ENCODE peak calls at places on chromosomes 12 and 14, in eight cellular contexts. V is skeletal muscle cell; E is stimulated activated effector memory CD8-positive, alpha-beta T cell treated with anti-CD3 and anti-CD28 coated beads, Interleukin-12 subunit alpha, Interleukin-12 subunit beta, amount 100 ng/mL, for 72 hours; N is activated naive CD4-positive, alpha-beta T cell treated with Interleukin-2 at 50 U/mL for 16 hours; K is activated CD8-positive, alpha-beta T cell treated with anti-CD3 and anti-CD28 coated beads, Interleukin-2, amount 10 ng/mL, durations not matched to agents 7 days and 5 days; I is activated T-cell treated with anti-CD3 and anti-CD28 coated beads for 1 hour; Z is epithelial cell of esophagus; S is tibial nerve. D is an unnamed sample.

GRCh38 chr12:51953011-51953568 is 1.6 kb downstream of the ACVR1B start:
- DNase-seq in V (no peak), E (no peak), N (no peak), K (no peak), I (no peak), Z (no peak), S (no peak), D (no peak)

GRCh38 chr12:13258212-13258611 is 61.7 kb downstream of the EMP1 start:
- DNase-seq in V (no peak), E (no peak), N (no peak), K (no peak), I (no peak), Z (no peak), S (no peak), D (no peak)

GRCh38 chr12:113235976-113236375 is 14.7 kb downstream of the TPCN1 start:
- DNase-seq in V (no peak), E (no peak), N (no peak), K (no peak), I (no peak), Z (no peak), S (no peak), D (no peak)

GRCh38 chr14:28744126-28744525 is 22.5 kb upstream of the FOXG1 start:
- DNase-seq in V (no peak), E (no peak), N (no peak), K (no peak), I (no peak), Z (peak), S (no peak), D (peak)

GRCh38 chr12:70756118-70756517 is 118.9 kb upstream of the PTPRB start:
- DNase-seq in V (peak), E (no peak), N (no peak), K (no peak), I (no peak), Z (peak), S (no peak), D (peak)

GRCh38 chr12:61414470-61414869 is 845.7 kb upstream of the USP15 start:
- DNase-seq in V (no peak), E (no peak), N (no peak), K (no peak), I (no peak), Z (peak), S (no peak), D (peak)

GRCh38 chr12:100953677-100954076 is 159.1 kb downstream of the ANO4 start:
- DNase-seq in V (no peak), E (no peak), N (no peak), K (no peak), I (no peak), Z (no peak), S (no peak), D (no peak)

GRCh38 chr14:103629503-103630121 is 601 bp downstream of the KLC1 start:
- DNase-seq in V (no peak), E (peak), N (peak), K (peak), I (peak), Z (peak), S (peak), D (no peak)

GRCh38 chr12:51386361-51386760 is 4.8 kb downstream of the GALNT6 start:
- DNase-seq in V (no peak), E (no peak), N (no peak), K (no peak), I (no peak), Z (no peak), S (no peak), D (peak)

GRCh38 chr14:30607156-30607780 is 14.9 kb upstream of the SCFD1 start:
- DNase-seq in V (no peak), E (no peak), N (no peak), K (no peak), I (no peak), Z (peak), S (no peak), D (no peak)

GRCh38 chr12:48998497-48999353 is 450 bp downstream of the DDN start:
- DNase-seq in V (no peak), E (peak), N (peak), K (no peak), I (no peak), Z (no peak), S (no peak), D (peak)

GRCh38 chr14:76904100-76904739 is 78.0 kb downstream of the LRRC74A start:
- DNase-seq in V (peak), E (no peak), N (no peak), K (no peak), I (no peak), Z (peak), S (no peak), D (peak)

GRCh38 chr14:53519137-53519536 is 366.0 kb upstream of the DDHD1 start:
- DNase-seq in V (no peak), E (no peak), N (no peak), K (no peak), I (no peak), Z (peak), S (no peak), D (peak)

GRCh38 chr12:40989785-40990184 is 198.3 kb upstream of the PDZRN4 start:
- DNase-seq in V (no peak), E (no peak), N (no peak), K (no peak), I (no peak), Z (no peak), S (no peak), D (no peak)